ENCODE peak calls at places on chromosomes 2 and 18, in seven cellular contexts. C, X, G, W, H, B and K are unnamed samples.

GRCh38 chr18:28961669-28962228 is 784.8 kb upstream of the CDH2 start:
- DNase-seq in G (peak), W (no peak), B (no peak), C (peak), X (no peak), H (no peak), K (no peak)

GRCh38 chr2:42055573-42056514 is 8.0 kb downstream of the PKDCC start:
- DNase-seq in H (no peak), X (no peak), G (no peak), C (no peak), B (no peak), W (no peak), K (no peak)

GRCh38 chr2:226985227-226985946 is 149.5 kb downstream of the RHBDD1 start:
- DNase-seq in X (no peak), H (no peak), B (peak), W (no peak), G (peak), C (peak), K (no peak)

GRCh38 chr2:207108440-207108839 is 57.3 kb downstream of the KLF7 start:
- DNase-seq in X (no peak), W (no peak), G (no peak), B (no peak), C (no peak), H (no peak), K (no peak)

GRCh38 chr2:191333911-191334357 is 88.7 kb downstream of the MYO1B start:
- DNase-seq in H (no peak), G (no peak), W (no peak), C (peak), X (no peak), B (no peak), K (no peak)

GRCh38 chr2:178641498-178641897 is 161.2 kb downstream of the PLEKHA3 start:
- DNase-seq in B (no peak), H (no peak), G (no peak), W (no peak), C (no peak), X (no peak), K (no peak)

GRCh38 chr2:169012812-169013627 is 18.1 kb downstream of the ABCB11 start:
- DNase-seq in W (no peak), C (peak), X (no peak), B (no peak), G (no peak), H (no peak), K (no peak)

GRCh38 chr2:95539290-95539689 is 52.5 kb upstream of the TRIM43 start:
- DNase-seq in X (no peak), H (no peak), G (no peak), B (no peak), C (peak), W (no peak), K (no peak)

GRCh38 chr2:108833219-108833618 is 46.6 kb downstream of the CCDC138 start:
- DNase-seq in X (no peak), H (no peak), C (no peak), B (no peak), W (no peak), G (no peak), K (no peak)

GRCh38 chr2:36366491-36367120 is 11.0 kb downstream of the CRIM1 start:
- DNase-seq in B (no peak), X (no peak), W (no peak), G (no peak), H (no peak), C (peak), K (no peak)

GRCh38 chr2:26034597-26035067 is 748 bp downstream of the RAB10 start:
- DNase-seq in X (peak), C (no peak), B (no peak), G (peak), H (no peak), W (no peak), K (no peak)

GRCh38 chr2:220104871-220105351 is 477.5 kb downstream of the SLC4A3 start:
- DNase-seq in B (no peak), H (no peak), C (peak), W (no peak), G (no peak), X (no peak), K (no peak)

GRCh38 chr18:23998811-23999210 is 15.7 kb upstream of the TTC39C start:
- DNase-seq in W (no peak), H (no peak), X (no peak), G (peak), C (no peak), B (no peak), K (no peak)

GRCh38 chr2:187431911-187432310 is 16.1 kb downstream of the CALCRL start:
- DNase-seq in C (peak), W (no peak), G (no peak), B (no peak), X (no peak), H (no peak), K (no peak)

GRCh38 chr2:193348055-193348454 is 1153.3 kb upstream of the TMEFF2 start:
- DNase-seq in C (no peak), W (no peak), X (no peak), H (no peak), B (no peak), G (no peak), K (no peak)

GRCh38 chr2:12824771-12825363 is 108.1 kb downstream of the TRIB2 start:
- DNase-seq in B (no peak), C (peak), X (no peak), G (no peak), H (no peak), W (no peak), K (no peak)

GRCh38 chr2:192286093-192286701 is 91.5 kb upstream of the TMEFF2 start:
- DNase-seq in C (peak), B (no peak), X (no peak), G (peak), W (peak), H (no peak), K (no peak)

GRCh38 chr18:65749881-65750280 is 931 bp upstream of the CDH7 start:
- DNase-seq in W (no peak), B (no peak), X (no peak), H (no peak), G (no peak), C (no peak), K (no peak)

GRCh38 chr2:33213244-33213643 is 263.2 kb upstream of the RASGRP3 start:
- DNase-seq in H (no peak), X (no peak), G (no peak), B (no peak), C (no peak), W (no peak), K (no peak)

GRCh38 chr18:68456985-68457384 is 257.9 kb downstream of the TMX3 start:
- DNase-seq in W (no peak), X (no peak), C (no peak), H (no peak), G (no peak), B (no peak), K (no peak)

GRCh38 chr2:96533292-96534073 is 3.1 kb upstream of the ARID5A start:
- DNase-seq in H (no peak), X (no peak), C (peak), B (no peak), W (no peak), G (peak), K (no peak)

GRCh38 chr2:45993476-45993991 is 303.7 kb upstream of the EPAS1 start:
- DNase-seq in W (peak), C (peak), X (peak), H (peak), G (peak), B (peak), K (peak)

GRCh38 chr2:70044290-70045040 is 42.8 kb upstream of the PCBP1 start:
- DNase-seq in G (no peak), X (no peak), H (no peak), W (no peak), C (no peak), B (no peak), K (no peak)

GRCh38 chr18:34648269-34648668 is 61.8 kb upstream of the DTNA start:
- DNase-seq in W (no peak), G (no peak), X (no peak), B (no peak), C (no peak), H (no peak), K (no peak)

GRCh38 chr2:181123798-181124217 is 143.4 kb downstream of the UBE2E3 start:
- DNase-seq in B (peak), W (no peak), H (no peak), G (no peak), X (peak), C (peak), K (peak)

GRCh38 chr2:36663851-36664715 is 32.4 kb upstream of the VIT start:
- DNase-seq in X (no peak), W (no peak), H (peak), G (peak), B (no peak), C (peak), K (no peak)

GRCh38 chr2:46377287-46377605 is 80.0 kb downstream of the EPAS1 start:
- DNase-seq in B (no peak), W (no peak), C (no peak), X (no peak), H (no peak), G (no peak), K (no peak)

GRCh38 chr2:1972428-1972827 is 228.1 kb upstream of the PXDN start:
- DNase-seq in G (peak), C (peak), H (no peak), W (peak), X (no peak), B (no peak), K (no peak)

GRCh38 chr2:238282861-238283738 is 5.3 kb downstream of the PER2 start:
- DNase-seq in G (no peak), W (no peak), H (no peak), B (no peak), X (no peak), C (no peak), K (no peak)

GRCh38 chr2:127174977-127175376 is 45.1 kb downstream of the CYP27C1 start:
- DNase-seq in C (peak), G (no peak), W (no peak), X (no peak), B (no peak), H (no peak), K (no peak)

GRCh38 chr2:57987835-57988573 is 58.6 kb upstream of the VRK2 start:
- DNase-seq in W (no peak), C (peak), X (no peak), G (no peak), B (no peak), H (no peak), K (no peak)

GRCh38 chr2:95345415-95346235 is 48.5 kb downstream of the KCNIP3 start:
- DNase-seq in C (peak), W (peak), X (peak), G (peak), H (peak), B (peak), K (peak)

GRCh38 chr18:32086866-32087265 is 4.8 kb upstream of the RNF138 start:
- DNase-seq in W (no peak), X (no peak), C (peak), B (no peak), G (no peak), H (no peak), K (no peak)